ENCODE peak calls at places on chromosomes 2 and 18, in four cellular contexts. B, D, W and J are unnamed samples.

GRCh38 chr18:34942975-34943374 is 98.2 kb upstream of the MAPRE2 start:
- DNase-seq in B (no peak), D (no peak), W (no peak), J (no peak)

GRCh38 chr2:174015428-174015827 is 50.3 kb upstream of the SP3 start:
- DNase-seq in B (no peak), D (no peak), W (no peak), J (no peak)

GRCh38 chr2:9694661-9695060 is 63.9 kb upstream of the YWHAQ start:
- DNase-seq in B (no peak), D (no peak), W (no peak), J (no peak)

GRCh38 chr2:173286153-173286809 is 68.4 kb upstream of the CDCA7 start:
- DNase-seq in B (no peak), D (no peak), W (no peak), J (no peak)

GRCh38 chr2:183684686-183685085 is 560.4 kb downstream of the NUP35 start:
- DNase-seq in B (no peak), D (no peak), W (no peak), J (no peak)

GRCh38 chr2:57888463-57888862 is 158.1 kb upstream of the VRK2 start:
- DNase-seq in B (no peak), D (no peak), W (no peak), J (no peak)

GRCh38 chr2:54859416-54859815 is 136.0 kb downstream of the EML6 start:
- DNase-seq in B (no peak), D (no peak), W (no peak), J (no peak)

GRCh38 chr2:135839713-135840112 is 2.7 kb upstream of the LCT start:
- DNase-seq in B (peak), D (peak), W (peak), J (peak)

GRCh38 chr2:100822587-100823248 is 2.8 kb downstream of the NPAS2 start:
- DNase-seq in B (peak), D (peak), W (no peak), J (peak)

GRCh38 chr2:45011621-45012602 is 2.7 kb upstream of the SIX2 start:
- DNase-seq in B (peak), D (no peak), W (no peak), J (peak)

GRCh38 chr2:234951386-234952269 is at the start of gene SH3BP4:
- DNase-seq in B (peak), D (peak), W (no peak), J (peak)

GRCh38 chr2:71154798-71155197 is 24.4 kb downstream of the MPHOSPH10 start:
- DNase-seq in B (no peak), D (no peak), W (no peak), J (peak)

GRCh38 chr2:215808996-215809395 is 204.4 kb downstream of the MREG start:
- DNase-seq in B (no peak), D (no peak), W (no peak), J (no peak)

GRCh38 chr2:201854221-201854801 is 48.0 kb downstream of the CDK15 start:
- DNase-seq in B (peak), D (peak), W (peak), J (peak)

GRCh38 chr2:203574824-203575223 is 39.7 kb upstream of the RAPH1 start:
- DNase-seq in B (no peak), D (no peak), W (no peak), J (no peak)

GRCh38 chr2:203579131-203579643 is 44.1 kb upstream of the RAPH1 start:
- DNase-seq in B (peak), D (peak), W (no peak), J (peak)

GRCh38 chr2:203579730-203580129 is 44.6 kb upstream of the RAPH1 start:
- DNase-seq in B (no peak), D (no peak), W (no peak), J (no peak)

GRCh38 chr2:203580846-203581245 is 45.7 kb upstream of the RAPH1 start:
- DNase-seq in B (no peak), D (no peak), W (no peak), J (no peak)

GRCh38 chr2:203578511-203579130 is 43.5 kb upstream of the RAPH1 start:
- DNase-seq in B (no peak), D (no peak), W (no peak), J (no peak)
- H3K4me3 ChIP-seq in B (no peak), D (no peak), W (no peak), J (no peak)

DNA sequence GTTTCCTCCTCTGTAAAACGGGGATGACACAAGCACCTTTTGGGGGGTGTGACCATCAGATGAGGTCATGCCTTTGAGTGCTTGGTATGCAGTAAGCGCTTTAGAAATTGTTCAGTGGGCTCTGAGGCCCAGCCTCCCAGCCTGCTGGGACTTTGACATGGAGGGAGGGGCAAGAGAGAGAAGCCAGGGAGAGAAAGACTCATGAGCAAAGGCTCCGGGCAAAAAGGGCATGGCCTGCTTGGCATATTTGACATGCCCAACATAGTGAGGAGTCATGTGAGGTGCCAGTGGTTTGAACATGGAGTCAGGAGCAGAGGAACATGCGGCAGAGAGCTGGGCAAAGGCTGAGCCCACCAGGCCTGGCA is 14.0 kb downstream of the TNS1 start:
- DNase-seq in B (no peak), D (no peak), W (no peak), J (no peak)
- TF ChIP-seq CTCF in B (no peak), D (no peak), W (no peak), J (no peak)

DNA sequence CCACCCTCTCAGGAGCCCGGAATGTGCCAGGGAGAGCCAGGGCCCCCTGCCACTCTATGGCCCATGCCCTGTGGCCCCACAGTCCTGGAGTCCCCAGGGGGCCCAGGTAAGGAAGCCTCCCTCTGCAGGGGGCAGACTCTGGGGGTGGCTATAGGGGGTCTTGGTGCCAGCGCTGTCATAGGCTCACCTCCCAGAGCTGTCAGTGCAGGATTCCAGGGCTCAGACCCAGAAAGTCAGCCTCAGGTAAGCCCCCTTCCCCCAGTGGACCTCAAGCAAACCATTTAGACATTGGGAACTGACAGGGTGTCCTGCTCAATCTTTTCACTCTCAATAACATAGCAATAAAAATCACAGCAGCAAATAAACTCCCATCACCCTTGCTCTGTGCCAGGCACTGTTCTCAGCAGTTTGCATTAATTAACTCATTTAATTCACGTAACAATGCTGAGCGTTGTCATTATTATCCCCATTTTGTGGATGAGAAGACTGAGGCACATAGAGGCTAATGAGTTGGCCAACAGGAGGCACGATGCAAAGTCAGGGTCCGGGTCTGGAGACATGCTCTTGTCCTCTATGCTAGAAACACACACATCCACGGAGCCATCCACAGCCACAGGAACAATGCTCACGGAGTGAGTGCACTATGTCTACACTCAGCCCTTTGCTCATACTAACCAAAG is 79.6 kb downstream of the TNS1 start:
- DNase-seq in B (no peak), D (no peak), W (no peak), J (no peak)
- H3K4me3 ChIP-seq in B (no peak), D (no peak), W (no peak), J (no peak)

DNA sequence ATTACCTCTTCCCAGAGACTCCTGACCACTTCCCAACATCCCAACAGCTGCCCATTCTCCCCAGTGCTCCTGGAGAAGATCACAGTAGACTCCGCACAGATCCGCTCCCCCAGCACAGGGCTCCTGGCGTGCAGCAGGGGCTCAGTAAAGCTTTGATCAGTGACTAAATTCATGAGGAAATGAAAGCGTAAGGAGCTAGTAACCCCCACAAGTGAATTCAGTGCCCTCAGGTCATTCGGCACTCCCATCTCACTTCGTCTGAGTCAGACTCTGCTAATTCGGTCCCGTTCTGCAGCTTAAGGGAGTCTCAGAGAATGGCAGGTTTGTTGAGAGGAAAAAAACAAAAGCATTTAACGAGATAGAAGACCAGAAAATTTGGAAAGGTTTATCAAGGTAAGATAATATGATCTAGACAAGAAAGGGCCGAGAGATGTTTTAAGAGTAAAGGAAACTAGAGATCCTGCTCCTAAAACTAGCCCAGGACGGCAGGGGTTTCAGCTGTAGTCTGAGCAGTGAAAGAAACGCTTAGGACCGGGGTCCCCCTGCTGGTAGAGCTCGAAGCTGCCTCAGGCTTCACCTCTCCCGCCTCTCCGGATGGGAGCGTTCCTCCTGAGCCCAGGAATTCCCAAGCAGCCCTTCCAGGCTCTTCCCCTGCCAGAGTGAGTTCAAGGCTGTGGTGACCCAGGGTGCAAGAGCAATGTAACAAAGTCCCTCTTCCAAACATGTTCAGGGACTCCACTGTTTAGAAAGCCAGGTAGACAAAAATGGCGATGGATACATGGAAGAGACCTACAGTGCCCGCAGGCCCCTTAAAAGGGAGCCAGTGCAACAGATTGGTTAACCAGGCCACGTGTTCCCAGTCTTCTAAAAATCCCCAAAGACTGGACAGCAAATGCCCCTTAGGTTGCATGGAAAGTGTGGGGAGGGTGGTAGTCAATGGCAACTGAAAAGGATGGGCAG is 127.3 kb downstream of the DNER start:
- DNase-seq in B (peak), D (peak), W (peak), J (peak)
- TF ChIP-seq CTCF in B (peak), D (peak), W (peak), J (peak)

GRCh38 chr2:178530625-178531142 is 50.4 kb downstream of the PLEKHA3 start:
- DNase-seq in B (peak), D (no peak), W (no peak), J (peak)
- H3K4me3 ChIP-seq in B (no peak), D (no peak), W (no peak), J (no peak)

GRCh38 chr2:182650704-182651103 is 65.4 kb upstream of the DNAJC10 start:
- DNase-seq in B (peak), D (peak), W (peak), J (peak)

GRCh38 chr2:182647499-182647787 is 68.6 kb upstream of the DNAJC10 start:
- DNase-seq in B (no peak), D (no peak), W (no peak), J (no peak)

GRCh38 chr2:182646763-182647498 is 69.1 kb upstream of the DNAJC10 start:
- DNase-seq in B (no peak), D (no peak), W (no peak), J (no peak)

GRCh38 chr2:182652326-182652725 is 63.7 kb upstream of the DNAJC10 start:
- DNase-seq in B (no peak), D (no peak), W (no peak), J (no peak)

GRCh38 chr2:182649316-182649715 is 66.7 kb upstream of the DNAJC10 start:
- DNase-seq in B (peak), D (peak), W (peak), J (peak)
- TF ChIP-seq CTCF in B (peak), D (peak), W (peak), J (peak)